ENCODE peak calls at places on chromosomes 3 and 15, in four cellular contexts. T is NCI-H1436 treated with DMSO at 0.1 percent for 48 hours, E is NCI-H1417, W is neural progenitor cell. K is an unnamed sample.

GRCh38 chr3:124619887-124620599 is 110.2 kb upstream of the UMPS start:
- DNase-seq in W (no peak), E (no peak), T (no peak), K (no peak)

GRCh38 chr3:49841126-49841525 is 15.2 kb downstream of the TRAIP start:
- DNase-seq in E (no peak), T (no peak), W (peak; percentile 45), K (no peak)

GRCh38 chr3:149393355-149394165 is 16.1 kb upstream of the TM4SF1 start:
- DNase-seq in E (peak; percentile 59), W (peak; percentile 82), T (peak; percentile 30), K (no peak)

GRCh38 chr3:53140575-53141467 is 10.6 kb upstream of the RFT1 start:
- DNase-seq in T (peak; percentile 2), W (no peak), E (no peak), K (no peak)

GRCh38 chr3:65854606-65855304 is 184.0 kb downstream of the MAGI1 start:
- DNase-seq in T (no peak), W (no peak), E (no peak), K (peak; percentile 68)

GRCh38 chr3:72763751-72764440 is 84.3 kb downstream of the SHQ1 start:
- DNase-seq in T (no peak), W (no peak), E (no peak), K (no peak)

GRCh38 chr15:62515696-62516395 is 350.8 kb upstream of the C2CD4B start:
- DNase-seq in E (no peak), W (no peak), T (no peak), K (no peak)

GRCh38 chr15:77497108-77497737 is 76.5 kb downstream of the HMG20A start:
- DNase-seq in E (no peak), W (no peak), T (no peak), K (no peak)

GRCh38 chr15:99326235-99326634 is 75.0 kb downstream of the LRRC28 start:
- DNase-seq in E (no peak), W (no peak), T (no peak), K (no peak)

GRCh38 chr3:125052671-125053303 is 3.0 kb downstream of the HEG1 start:
- DNase-seq in T (no peak), E (no peak), W (peak; percentile 44), K (peak; percentile 64)

GRCh38 chr3:38029400-38030125 is at the start of gene PLCD1:
- DNase-seq in T (no peak), W (peak; percentile 94), E (no peak), K (no peak)

GRCh38 chr15:47620960-47621681 is 96.2 kb upstream of the SEMA6D start:
- DNase-seq in W (no peak), E (no peak), T (no peak), K (peak; percentile 22)

GRCh38 chr3:14337828-14338227 is 64.6 kb upstream of the SLC6A6 start:
- DNase-seq in E (no peak), T (no peak), W (no peak), K (no peak)

GRCh38 chr3:161560006-161560637 is 63.5 kb downstream of the OTOL1 start:
- DNase-seq in T (no peak), W (peak; percentile 83), E (peak; percentile 59), K (peak; percentile 80)

GRCh38 chr3:123757281-123757940 is 126.7 kb downstream of the MYLK start:
- DNase-seq in W (no peak), T (no peak), E (no peak), K (peak; percentile 77)

GRCh38 chr15:67178569-67179210 is 75.8 kb downstream of the AAGAB start:
- DNase-seq in E (no peak), T (no peak), W (no peak), K (no peak)

GRCh38 chr3:107992976-107993684 is 97.7 kb downstream of the CD47 start:
- DNase-seq in T (no peak), E (no peak), W (no peak), K (peak; percentile 57)

GRCh38 chr3:95302044-95302443 is 1239.2 kb downstream of the NSUN3 start:
- DNase-seq in T (no peak), E (no peak), W (no peak), K (no peak)

GRCh38 chr3:190552969-190553759 is 39.3 kb downstream of the IL1RAP start:
- DNase-seq in E (no peak), T (no peak), W (peak; percentile 63), K (no peak)

GRCh38 chr3:179146911-179147570 is 1.1 kb upstream of the PIK3CA start:
- DNase-seq in T (peak; percentile 43), E (peak; percentile 66), W (peak; percentile 59), K (peak; percentile 78)

GRCh38 chr15:92012368-92012629 is 158.8 kb downstream of the SLCO3A1 start:
- DNase-seq in E (no peak), W (no peak), T (no peak), K (no peak)

GRCh38 chr3:112604536-112604935 is 36.4 kb downstream of the CCDC80 start:
- DNase-seq in T (no peak), W (no peak), E (no peak), K (no peak)

GRCh38 chr15:60476713-60477112 is 2.2 kb downstream of the ICE2 start:
- DNase-seq in W (peak; percentile 8), E (no peak), T (no peak), K (no peak)